ENCODE peak calls at places on chromosomes 7 and 10, in ten cellular contexts. S, K, O, J, F, U, E, C, A and Y are unnamed samples.

GRCh38 chr10:94043431-94043990 is 49.8 kb downstream of the PLCE1 start:
- DNase-seq in S (no peak), K (no peak), O (no peak), J (no peak), F (no peak), U (no peak), E (no peak), C (no peak), A (no peak), Y (no peak)

GRCh38 chr7:99843808-99844207 is 16.0 kb downstream of the CYP3A43 start:
- DNase-seq in S (no peak), K (no peak), O (no peak), J (no peak), F (no peak), U (no peak), E (no peak), C (peak), A (no peak), Y (no peak)

GRCh38 chr10:97154162-97154561 is 31.6 kb downstream of the SLIT1 start:
- DNase-seq in S (no peak), K (no peak), O (no peak), J (no peak), F (no peak), U (no peak), E (no peak), C (no peak), A (no peak), Y (no peak)

GRCh38 chr7:28062197-28062988 is 118.2 kb downstream of the JAZF1 start:
- DNase-seq in S (no peak), K (peak), O (peak), J (no peak), F (peak), U (peak), E (peak), C (peak), A (peak), Y (peak)

GRCh38 chr7:44098092-44099068 is 5.8 kb upstream of the AEBP1 start:
- DNase-seq in S (no peak), K (no peak), O (no peak), J (no peak), F (no peak), U (no peak), E (no peak), C (no peak), A (no peak), Y (no peak)

GRCh38 chr10:10661176-10661575 is 356.5 kb upstream of the CELF2 start:
- DNase-seq in S (no peak), K (no peak), O (no peak), J (no peak), F (peak), U (no peak), E (no peak), C (peak), A (no peak), Y (no peak)

GRCh38 chr7:12052211-12052610 is 158.9 kb upstream of the TMEM106B start:
- DNase-seq in S (no peak), K (no peak), O (no peak), J (no peak), F (no peak), U (no peak), E (no peak), C (peak), A (no peak), Y (no peak)

GRCh38 chr7:155181768-155182167 is 111.6 kb downstream of the HTR5A start:
- DNase-seq in S (no peak), K (no peak), O (no peak), J (no peak), F (no peak), U (peak), E (no peak), C (no peak), A (no peak), Y (no peak)

GRCh38 chr7:77320161-77320560 is 96.0 kb downstream of the GSAP start:
- DNase-seq in S (no peak), K (no peak), O (no peak), J (peak), F (no peak), U (no peak), E (no peak), C (no peak), A (no peak), Y (no peak)

GRCh38 chr7:1920266-1920681 is 250.2 kb downstream of the ELFN1 start:
- DNase-seq in S (peak), K (no peak), O (no peak), J (no peak), F (no peak), U (no peak), E (no peak), C (no peak), A (no peak), Y (peak)

GRCh38 chr7:155796381-155797261 is 15.6 kb downstream of the SHH start:
- DNase-seq in S (peak), K (peak), O (peak), J (no peak), F (peak), U (peak), E (peak), C (no peak), A (peak), Y (peak)

GRCh38 chr10:70791390-70792039 is 6.3 kb upstream of the TBATA start:
- DNase-seq in S (no peak), K (no peak), O (no peak), J (no peak), F (no peak), U (no peak), E (no peak), C (peak), A (no peak), Y (no peak)

GRCh38 chr10:14349081-14349480 is 18.4 kb upstream of the FRMD4A start:
- DNase-seq in S (no peak), K (no peak), O (no peak), J (no peak), F (no peak), U (no peak), E (peak), C (no peak), A (no peak), Y (no peak)

GRCh38 chr7:51309361-51310130 is 7.1 kb downstream of the COBL start:
- DNase-seq in S (no peak), K (no peak), O (no peak), J (no peak), F (no peak), U (no peak), E (no peak), C (no peak), A (no peak), Y (no peak)

GRCh38 chr10:70292016-70292415 is 8.2 kb upstream of the NPFFR1 start:
- DNase-seq in S (no peak), K (no peak), O (no peak), J (no peak), F (no peak), U (no peak), E (no peak), C (no peak), A (no peak), Y (no peak)

GRCh38 chr10:80161321-80162084 is 29.0 kb downstream of the PLAC9 start:
- DNase-seq in S (no peak), K (no peak), O (no peak), J (no peak), F (peak), U (no peak), E (no peak), C (no peak), A (peak), Y (no peak)

GRCh38 chr7:82593780-82594179 is 150.2 kb upstream of the CACNA2D1 start:
- DNase-seq in S (no peak), K (no peak), O (no peak), J (no peak), F (no peak), U (no peak), E (no peak), C (no peak), A (no peak), Y (no peak)

GRCh38 chr10:110864662-110865140 is 7.0 kb upstream of the PDCD4 start:
- DNase-seq in S (peak), K (peak), O (no peak), J (no peak), F (peak), U (no peak), E (no peak), C (no peak), A (no peak), Y (peak)

GRCh38 chr7:107394831-107395230 is 75.0 kb upstream of the GPR22 start:
- DNase-seq in S (no peak), K (no peak), O (no peak), J (no peak), F (peak), U (no peak), E (no peak), C (peak), A (no peak), Y (no peak)

GRCh38 chr10:62231371-62231770 is 37.3 kb downstream of the RTKN2 start:
- DNase-seq in S (no peak), K (no peak), O (no peak), J (no peak), F (peak), U (no peak), E (no peak), C (peak), A (no peak), Y (no peak)

GRCh38 chr10:60981012-60981411 is 37.0 kb upstream of the RHOBTB1 start:
- DNase-seq in S (no peak), K (no peak), O (no peak), J (no peak), F (no peak), U (no peak), E (no peak), C (no peak), A (no peak), Y (no peak)

GRCh38 chr10:69855346-69856163 is 53.8 kb downstream of the COL13A1 start:
- DNase-seq in S (no peak), K (no peak), O (no peak), J (no peak), F (no peak), U (no peak), E (no peak), C (no peak), A (no peak), Y (no peak)

GRCh38 chr7:16465469-16466086 is at the start of gene SOSTDC1:
- DNase-seq in S (no peak), K (no peak), O (no peak), J (peak), F (peak), U (no peak), E (no peak), C (peak), A (peak), Y (no peak)

GRCh38 chr10:58347967-58348366 is 13.2 kb downstream of the UBE2D1 start:
- DNase-seq in S (no peak), K (no peak), O (no peak), J (no peak), F (no peak), U (no peak), E (no peak), C (no peak), A (no peak), Y (no peak)

GRCh38 chr7:54995166-54995565 is 23.7 kb upstream of the EGFR start:
- DNase-seq in S (no peak), K (no peak), O (no peak), J (no peak), F (no peak), U (no peak), E (no peak), C (no peak), A (no peak), Y (no peak)

GRCh38 chr10:79203014-79203675 is 134.4 kb downstream of the ZMIZ1 start:
- DNase-seq in S (no peak), K (no peak), O (no peak), J (no peak), F (no peak), U (no peak), E (no peak), C (no peak), A (no peak), Y (no peak)

GRCh38 chr10:14959221-14960057 is at the start of gene MEIG1:
- DNase-seq in S (peak), K (peak), O (peak), J (peak), F (peak), U (peak), E (peak), C (peak), A (peak), Y (peak)

GRCh38 chr10:15784237-15784636 is 64.5 kb upstream of the ITGA8 start:
- DNase-seq in S (no peak), K (no peak), O (no peak), J (no peak), F (no peak), U (no peak), E (no peak), C (no peak), A (no peak), Y (no peak)

GRCh38 chr7:24419070-24419469 is 135.1 kb downstream of the NPY start:
- DNase-seq in S (no peak), K (no peak), O (no peak), J (no peak), F (peak), U (no peak), E (no peak), C (peak), A (peak), Y (no peak)